ENCODE peak calls at places on chromosomes 5 and 9, in five cellular contexts. One of them, this sample, is unnamed. For H3K36me3, the result is how much of the 10 kb centered on the place peaks cover.

GRCh38 chr9:37372839-37373238 is 49.7 kb upstream of the GRHPR start:
- DNase-seq in GM12878: no peak
- DNase-seq in Caco-2: no peak
- DNase-seq in H7: no peak
- DNase-seq in body of pancreas: no peak
- DNase-seq in this sample: no peak

GRCh38 chr5:171882118-171882517 is 96.5 kb downstream of the SMIM23 start:
- DNase-seq in GM12878: no peak
- DNase-seq in Caco-2: no peak
- DNase-seq in H7: no peak
- DNase-seq in body of pancreas: no peak
- DNase-seq in this sample: no peak

GRCh38 chr9:131651160-131651559 is 88.7 kb downstream of the RAPGEF1 start:
- DNase-seq in GM12878: no peak
- DNase-seq in Caco-2: no peak
- DNase-seq in H7: no peak
- DNase-seq in body of pancreas: no peak
- DNase-seq in this sample: no peak

GRCh38 chr9:133684461-133685361 is 48.5 kb downstream of the DBH start:
- DNase-seq in GM12878: no peak
- DNase-seq in Caco-2: no peak
- DNase-seq in H7: no peak
- DNase-seq in body of pancreas: no peak
- DNase-seq in this sample: no peak

GRCh38 chr9:97525451-97525850 is 24.0 kb downstream of the TMOD1 start:
- DNase-seq in GM12878: no peak
- DNase-seq in Caco-2: no peak
- DNase-seq in H7: no peak
- DNase-seq in body of pancreas: no peak
- DNase-seq in this sample: no peak

GRCh38 chr5:21238786-21239185 is 1250.8 kb upstream of the CDH18 start:
- DNase-seq in GM12878: no peak
- DNase-seq in Caco-2: no peak
- DNase-seq in H7: no peak
- DNase-seq in body of pancreas: no peak
- DNase-seq in this sample: no peak

GRCh38 chr9:111992523-111992922 is 95.9 kb downstream of the UGCG start:
- DNase-seq in GM12878: peak
- DNase-seq in Caco-2: no peak
- DNase-seq in H7: no peak
- DNase-seq in body of pancreas: no peak
- DNase-seq in this sample: peak

GRCh38 chr5:151068571-151069197 is 12.2 kb downstream of the TNIP1 start:
- DNase-seq in GM12878: no peak
- DNase-seq in Caco-2: no peak
- DNase-seq in H7: no peak
- DNase-seq in body of pancreas: no peak
- DNase-seq in this sample: peak

GRCh38 chr5:91591076-91591475 is 208.0 kb upstream of the ARRDC3 start:
- DNase-seq in GM12878: no peak
- DNase-seq in Caco-2: no peak
- DNase-seq in H7: no peak
- DNase-seq in body of pancreas: no peak
- DNase-seq in this sample: no peak

GRCh38 chr5:167869125-167869524 is 422.3 kb upstream of the WWC1 start:
- DNase-seq in GM12878: no peak
- DNase-seq in Caco-2: no peak
- DNase-seq in H7: no peak
- DNase-seq in body of pancreas: no peak
- DNase-seq in this sample: no peak

GRCh38 chr5:67809589-67809988 is 406.0 kb upstream of the PIK3R1 start:
- DNase-seq in GM12878: peak
- DNase-seq in Caco-2: no peak
- DNase-seq in H7: no peak
- DNase-seq in body of pancreas: no peak
- DNase-seq in this sample: peak

GRCh38 chr9:38020251-38021076 is 48.6 kb downstream of the SHB start:
- DNase-seq in GM12878: no peak
- DNase-seq in Caco-2: no peak
- DNase-seq in H7: no peak
- DNase-seq in body of pancreas: no peak
- DNase-seq in this sample: no peak

GRCh38 chr9:131671150-131671549 is 68.7 kb downstream of the RAPGEF1 start:
- DNase-seq in GM12878: no peak
- DNase-seq in Caco-2: no peak
- DNase-seq in H7: peak
- DNase-seq in body of pancreas: no peak
- DNase-seq in this sample: no peak

GRCh38 chr9:26760675-26761074 is 131.9 kb downstream of the CAAP1 start:
- DNase-seq in GM12878: no peak
- DNase-seq in Caco-2: no peak
- DNase-seq in H7: no peak
- DNase-seq in body of pancreas: no peak
- DNase-seq in this sample: no peak

GRCh38 chr9:129612815-129613519 is 7.9 kb downstream of the C9orf50 start:
- DNase-seq in GM12878: no peak
- DNase-seq in Caco-2: peak
- DNase-seq in H7: peak
- DNase-seq in body of pancreas: no peak
- DNase-seq in this sample: no peak

GRCh38 chr9:108622467-108622866 is 233.3 kb downstream of the ACTL7B start:
- DNase-seq in GM12878: no peak
- DNase-seq in Caco-2: no peak
- DNase-seq in H7: no peak
- DNase-seq in body of pancreas: no peak
- DNase-seq in this sample: no peak

GRCh38 chr5:42887094-42887493 is 75.4 kb upstream of the SELENOP start:
- DNase-seq in GM12878: no peak
- DNase-seq in Caco-2: peak
- DNase-seq in H7: no peak
- DNase-seq in body of pancreas: no peak
- DNase-seq in this sample: no peak

GRCh38 chr5:43429016-43429415 is 16.8 kb upstream of the CCL28 start:
- DNase-seq in GM12878: no peak
- DNase-seq in Caco-2: no peak
- DNase-seq in H7: no peak
- DNase-seq in body of pancreas: no peak
- DNase-seq in this sample: no peak

GRCh38 chr9:131436386-131436785 is 42.5 kb downstream of the PRRC2B start:
- DNase-seq in GM12878: no peak
- DNase-seq in Caco-2: no peak
- DNase-seq in H7: no peak
- DNase-seq in body of pancreas: no peak
- DNase-seq in this sample: no peak

GRCh38 chr5:148559461-148559860 is 94.9 kb downstream of the HTR4 start:
- DNase-seq in GM12878: no peak
- DNase-seq in Caco-2: no peak
- DNase-seq in H7: no peak
- DNase-seq in body of pancreas: peak
- DNase-seq in this sample: no peak

GRCh38 chr5:67234671-67235176 is 38.1 kb upstream of the CD180 start:
- DNase-seq in GM12878: no peak
- DNase-seq in Caco-2: no peak
- DNase-seq in H7: no peak
- DNase-seq in body of pancreas: no peak
- DNase-seq in this sample: no peak

GRCh38 chr9:88706193-88707112 is 171.5 kb downstream of the NXNL2 start:
- DNase-seq in GM12878: no peak
- DNase-seq in Caco-2: no peak
- DNase-seq in H7: peak
- DNase-seq in body of pancreas: no peak
- DNase-seq in this sample: no peak

GRCh38 chr5:142316681-142317080 is 8.1 kb downstream of the SPRY4 start:
- DNase-seq in GM12878: no peak
- DNase-seq in Caco-2: no peak
- DNase-seq in H7: no peak
- DNase-seq in body of pancreas: no peak
- DNase-seq in this sample: no peak

GRCh38 chr9:121610638-121610953 is 40.8 kb upstream of the DAB2IP start:
- DNase-seq in GM12878: no peak
- DNase-seq in Caco-2: no peak
- DNase-seq in H7: peak
- DNase-seq in body of pancreas: no peak
- DNase-seq in this sample: no peak

GRCh38 chr9:136105398-136106135 is 10.5 kb upstream of the NACC2 start:
- DNase-seq in GM12878: no peak
- DNase-seq in Caco-2: no peak
- DNase-seq in H7: no peak
- DNase-seq in body of pancreas: no peak
- DNase-seq in this sample: no peak

GRCh38 chr5:154758977-154759376 is 3.8 kb downstream of the LARP1 start:
- DNase-seq in GM12878: no peak
- DNase-seq in Caco-2: no peak
- DNase-seq in H7: peak
- DNase-seq in body of pancreas: no peak
- DNase-seq in this sample: no peak

GRCh38 chr5:112548246-112548982 is 129.3 kb upstream of the EPB41L4A start:
- DNase-seq in GM12878: no peak
- DNase-seq in Caco-2: no peak
- DNase-seq in H7: no peak
- DNase-seq in body of pancreas: no peak
- DNase-seq in this sample: no peak

GRCh38 chr9:96617439-96618185 is 2.0 kb downstream of the CDC14B start:
- DNase-seq in GM12878: no peak
- DNase-seq in Caco-2: no peak
- DNase-seq in H7: peak
- DNase-seq in body of pancreas: peak
- DNase-seq in this sample: no peak

GRCh38 chr5:74648835-74649286 is 8.3 kb upstream of the ENC1 start:
- DNase-seq in GM12878: no peak
- DNase-seq in Caco-2: no peak
- DNase-seq in H7: peak
- DNase-seq in body of pancreas: peak
- DNase-seq in this sample: no peak

GRCh38 chr9:120402741-120403542 is 177.0 kb downstream of the CDK5RAP2 start:
- DNase-seq in GM12878: no peak
- DNase-seq in Caco-2: no peak
- DNase-seq in H7: no peak
- DNase-seq in body of pancreas: no peak
- DNase-seq in this sample: no peak

GRCh38 chr9:1046639-1047604 is 3.2 kb upstream of the DMRT2 start:
- DNase-seq in GM12878: no peak
- DNase-seq in Caco-2: no peak
- DNase-seq in H7: peak
- DNase-seq in body of pancreas: no peak
- DNase-seq in this sample: no peak

GRCh38 chr9:1050125-1050895 is at the start of gene DMRT2:
- DNase-seq in GM12878: no peak
- DNase-seq in Caco-2: peak
- DNase-seq in H7: peak
- DNase-seq in body of pancreas: peak
- DNase-seq in this sample: peak

GRCh38 chr9:1048853-1049252 is 1.3 kb upstream of the DMRT2 start:
- DNase-seq in GM12878: no peak
- DNase-seq in Caco-2: no peak
- DNase-seq in H7: no peak
- DNase-seq in body of pancreas: no peak
- DNase-seq in this sample: no peak

GRCh38 chr9:1049641-1050040 is 516 bp upstream of the DMRT2 start:
- DNase-seq in GM12878: no peak
- DNase-seq in Caco-2: no peak
- DNase-seq in H7: no peak
- DNase-seq in body of pancreas: no peak
- DNase-seq in this sample: no peak

GRCh38 chr9:1047605-1048235 is 2.4 kb upstream of the DMRT2 start:
- DNase-seq in GM12878: no peak
- DNase-seq in Caco-2: no peak
- DNase-seq in H7: no peak
- DNase-seq in body of pancreas: no peak
- DNase-seq in this sample: no peak
- H3K4me3 ChIP-seq in GM12878: peak
- H3K4me3 ChIP-seq in Caco-2: no peak
- H3K4me3 ChIP-seq in H7: no peak
- H3K4me3 ChIP-seq in body of pancreas: no peak
- H3K4me3 ChIP-seq in this sample: peak

GRCh38 chr5:179585903-179586511 is 35.7 kb downstream of the RUFY1 start:
- DNase-seq in GM12878: no peak
- DNase-seq in Caco-2: no peak
- DNase-seq in H7: no peak
- DNase-seq in body of pancreas: no peak
- DNase-seq in this sample: no peak
- H3K36me3 ChIP-seq in GM12878: under half
- H3K36me3 ChIP-seq in Caco-2: under half
- H3K36me3 ChIP-seq in H7: under half
- H3K36me3 ChIP-seq in body of pancreas: under half
- H3K36me3 ChIP-seq in this sample: under half

GRCh38 chr9:94149696-94150095 is 65.4 kb downstream of the PTPDC1 start:
- DNase-seq in GM12878: no peak
- DNase-seq in Caco-2: no peak
- DNase-seq in H7: no peak
- DNase-seq in body of pancreas: no peak
- DNase-seq in this sample: no peak

GRCh38 chr9:94148419-94148818 is 64.2 kb downstream of the PTPDC1 start:
- DNase-seq in GM12878: no peak
- DNase-seq in Caco-2: no peak
- DNase-seq in H7: no peak
- DNase-seq in body of pancreas: no peak
- DNase-seq in this sample: no peak

GRCh38 chr9:94153905-94154304 is 69.6 kb downstream of the PTPDC1 start:
- DNase-seq in GM12878: no peak
- DNase-seq in Caco-2: no peak
- DNase-seq in H7: no peak
- DNase-seq in body of pancreas: no peak
- DNase-seq in this sample: no peak

GRCh38 chr9:94150279-94150828 is 66.1 kb downstream of the PTPDC1 start:
- DNase-seq in GM12878: no peak
- DNase-seq in Caco-2: no peak
- DNase-seq in H7: peak
- DNase-seq in body of pancreas: no peak
- DNase-seq in this sample: no peak

GRCh38 chr9:94150890-94151660 is 66.8 kb downstream of the PTPDC1 start:
- DNase-seq in GM12878: no peak
- DNase-seq in Caco-2: no peak
- DNase-seq in H7: no peak
- DNase-seq in body of pancreas: no peak
- DNase-seq in this sample: no peak
- H3K4me3 ChIP-seq in GM12878: no peak
- H3K4me3 ChIP-seq in Caco-2: no peak
- H3K4me3 ChIP-seq in H7: no peak
- H3K4me3 ChIP-seq in body of pancreas: no peak
- H3K4me3 ChIP-seq in this sample: no peak

GRCh38 chr5:176608937-176609723 is 826 bp downstream of the GPRIN1 start:
- DNase-seq in GM12878: no peak
- DNase-seq in Caco-2: no peak
- DNase-seq in H7: no peak
- DNase-seq in body of pancreas: no peak
- DNase-seq in this sample: peak

GRCh38 chr5:176608142-176608705 is 1.7 kb downstream of the GPRIN1 start:
- DNase-seq in GM12878: no peak
- DNase-seq in Caco-2: no peak
- DNase-seq in H7: no peak
- DNase-seq in body of pancreas: no peak
- DNase-seq in this sample: no peak

GRCh38 chr5:176609724-176610429 is at the start of gene GPRIN1:
- DNase-seq in GM12878: no peak
- DNase-seq in Caco-2: no peak
- DNase-seq in H7: peak
- DNase-seq in body of pancreas: peak
- DNase-seq in this sample: peak

GRCh38 chr5:176606032-176606431 is 3.9 kb downstream of the GPRIN1 start:
- DNase-seq in GM12878: no peak
- DNase-seq in Caco-2: no peak
- DNase-seq in H7: no peak
- DNase-seq in body of pancreas: no peak
- DNase-seq in this sample: no peak

GRCh38 chr5:176606875-176607274 is 3.1 kb downstream of the GPRIN1 start:
- DNase-seq in GM12878: no peak
- DNase-seq in Caco-2: no peak
- DNase-seq in H7: no peak
- DNase-seq in body of pancreas: no peak
- DNase-seq in this sample: no peak
- H3K36me3 ChIP-seq in GM12878: under half
- H3K36me3 ChIP-seq in Caco-2: under half
- H3K36me3 ChIP-seq in H7: under half
- H3K36me3 ChIP-seq in body of pancreas: under half
- H3K36me3 ChIP-seq in this sample: under half